ENCODE peak calls at places on chromosomes 5 and 9, in four cellular contexts. G, E, W and M are unnamed samples.

GRCh38 chr5:143086851-143087637 is 316.4 kb downstream of the NR3C1 start:
- DNase-seq in E (peak; percentile 44), G (peak; percentile 28), W (no peak), M (no peak)

GRCh38 chr5:143205386-143205785 is 198.1 kb downstream of the NR3C1 start:
- DNase-seq in G (peak; percentile 81), W (no peak), E (peak; percentile 94), M (peak; percentile 87)

GRCh38 chr9:87954230-87954629 is 20.1 kb downstream of the CDK20 start:
- DNase-seq in W (no peak), E (no peak), G (no peak), M (no peak)

GRCh38 chr5:93585753-93586385 is 2.8 kb downstream of the NR2F1 start:
- DNase-seq in G (no peak), W (no peak), E (peak; percentile 45), M (no peak)

GRCh38 chr5:157354825-157355224 is 88.9 kb downstream of the CYFIP2 start:
- DNase-seq in W (no peak), G (no peak), E (no peak), M (no peak)

GRCh38 chr5:2017540-2018389 is 135.0 kb upstream of the IRX4 start:
- DNase-seq in G (no peak), W (no peak), E (peak; percentile 10), M (no peak)

GRCh38 chr5:35854248-35854647 is 2.4 kb upstream of the IL7R start:
- DNase-seq in W (no peak), G (no peak), E (no peak), M (no peak)

GRCh38 chr9:84293001-84293798 is 47.4 kb downstream of the SLC28A3 start:
- DNase-seq in E (no peak), G (no peak), W (no peak), M (no peak)

GRCh38 chr9:88645172-88645868 is 110.3 kb downstream of the NXNL2 start:
- DNase-seq in G (no peak), W (no peak), E (peak; percentile 45), M (no peak)

GRCh38 chr9:73775757-73776156 is 624.1 kb downstream of the ANXA1 start:
- DNase-seq in G (no peak), E (no peak), W (no peak), M (no peak)

GRCh38 chr5:130541617-130542221 is 623.3 kb downstream of the HINT1 start:
- DNase-seq in W (no peak), E (no peak), G (peak; percentile 86), M (peak; percentile 75)

GRCh38 chr5:78065663-78066062 is 228.8 kb downstream of the AP3B1 start:
- DNase-seq in G (no peak), E (no peak), W (no peak), M (no peak)

GRCh38 chr9:106284300-106284699 is 578.7 kb upstream of the ZNF462 start:
- DNase-seq in W (no peak), G (no peak), E (no peak), M (no peak)

DNA sequence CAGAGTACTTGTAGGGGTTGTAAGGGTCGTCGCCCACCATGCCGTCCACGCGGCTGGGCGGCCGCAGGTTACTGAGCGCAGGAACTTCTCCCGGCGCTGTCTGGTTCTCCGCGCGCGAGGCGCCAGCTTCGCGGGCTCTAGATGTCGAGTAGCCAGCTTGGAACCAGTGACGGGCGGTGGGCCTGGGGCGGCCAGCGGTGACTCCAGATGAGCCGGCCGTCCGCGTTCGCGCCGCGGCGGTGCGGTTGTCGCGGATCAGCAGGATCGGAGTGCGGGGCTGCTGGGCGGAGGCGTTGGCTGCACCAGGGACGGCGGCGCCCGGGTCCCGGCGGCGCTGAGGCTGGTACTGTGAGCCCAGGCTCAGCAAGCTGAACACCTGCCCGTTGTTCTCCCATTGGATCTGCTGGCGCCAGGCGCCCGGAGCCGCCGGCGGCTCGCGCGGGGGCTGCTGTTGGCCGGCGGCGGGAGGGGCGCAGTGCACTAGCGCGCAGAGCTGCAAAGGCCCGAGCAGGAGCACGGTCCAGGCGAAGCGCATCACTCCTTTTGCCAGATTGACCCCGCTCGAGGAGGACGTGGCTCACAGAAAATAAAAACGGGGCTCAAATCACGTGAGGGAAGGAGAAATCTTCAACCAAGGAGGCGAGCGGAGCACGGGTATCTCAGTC is 476 bp downstream of the LOX start:
- DNase-seq in G (no peak), E (no peak), W (peak; percentile 64), M (no peak)
- H3K4me3 ChIP-seq in G (peak overlapping the region; percentile 77), E (peak overlapping the region; percentile 83), W (peak overlapping the region; percentile 62), M (peak overlapping the region; percentile 93)

DNA sequence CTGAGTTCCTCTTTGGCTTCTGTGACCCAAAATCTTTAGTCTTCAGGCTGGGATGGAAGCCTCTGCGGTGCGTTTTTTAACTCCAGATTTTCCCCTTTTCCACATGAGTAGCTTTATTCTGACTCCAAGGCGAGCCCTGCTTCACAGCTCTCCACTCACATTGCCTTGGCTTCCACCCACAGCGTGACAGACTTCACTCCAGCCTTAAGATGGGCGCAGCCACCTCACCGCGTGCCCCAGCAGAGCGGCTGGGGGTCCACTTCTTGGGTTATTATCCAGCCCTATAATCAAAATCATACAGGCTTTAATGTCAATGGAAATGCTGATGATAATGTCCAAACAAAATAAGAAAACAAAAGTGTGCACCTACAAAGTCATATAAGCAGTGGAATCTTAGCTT is 1.2 kb downstream of the EXOC3 start:
- DNase-seq in W (peak; percentile 46), G (no peak), E (no peak), M (no peak)
- H3K4me3 ChIP-seq in W (peak overlapping the region; percentile 91), G (peak overlapping the region; percentile 100), E (peak overlapping the region; percentile 82), M (peak overlapping the region; percentile 72)

DNA sequence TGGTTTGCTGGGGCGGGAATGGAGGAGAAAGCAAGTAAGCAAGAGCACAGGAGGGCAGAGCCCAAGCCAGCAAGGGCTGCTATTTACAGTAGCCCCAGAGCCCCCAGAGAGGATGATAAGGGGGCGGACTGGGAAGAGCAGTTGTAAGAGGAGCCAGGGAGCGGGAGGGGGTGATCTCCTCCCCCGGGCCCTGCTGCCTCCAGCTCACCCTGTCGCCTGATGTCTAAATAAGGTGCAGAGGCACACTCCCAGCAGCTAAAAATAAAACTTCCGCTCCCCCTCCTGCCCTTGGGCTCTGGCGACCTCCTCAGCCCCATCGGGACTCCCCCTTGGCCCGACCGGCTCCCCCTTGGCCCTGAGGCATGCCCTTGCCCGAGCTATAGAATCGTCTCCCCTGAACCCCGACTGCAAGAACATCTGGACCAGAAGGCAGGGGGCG is 14.4 kb upstream of the CCDC69 start:
- DNase-seq in G (no peak), E (no peak), W (no peak), M (no peak)
- H3K4me3 ChIP-seq in G (no peak overlapping the region), E (no peak overlapping the region), W (peak overlapping the region; percentile 17), M (no peak overlapping the region)

GRCh38 chr5:95866431-95867063 is 44.0 kb upstream of the GLRX start:
- DNase-seq in W (no peak), E (peak; percentile 65), G (no peak), M (no peak)

GRCh38 chr5:95862636-95863382 is 40.3 kb upstream of the GLRX start:
- DNase-seq in W (no peak), E (no peak), G (no peak), M (no peak)

GRCh38 chr5:95864944-95865504 is 42.5 kb upstream of the GLRX start:
- DNase-seq in G (no peak), E (peak; percentile 58), W (no peak), M (no peak)

GRCh38 chr5:95863383-95863757 is 40.8 kb upstream of the GLRX start:
- DNase-seq in E (peak; percentile 62), W (no peak), G (no peak), M (peak; percentile 84)

DNA sequence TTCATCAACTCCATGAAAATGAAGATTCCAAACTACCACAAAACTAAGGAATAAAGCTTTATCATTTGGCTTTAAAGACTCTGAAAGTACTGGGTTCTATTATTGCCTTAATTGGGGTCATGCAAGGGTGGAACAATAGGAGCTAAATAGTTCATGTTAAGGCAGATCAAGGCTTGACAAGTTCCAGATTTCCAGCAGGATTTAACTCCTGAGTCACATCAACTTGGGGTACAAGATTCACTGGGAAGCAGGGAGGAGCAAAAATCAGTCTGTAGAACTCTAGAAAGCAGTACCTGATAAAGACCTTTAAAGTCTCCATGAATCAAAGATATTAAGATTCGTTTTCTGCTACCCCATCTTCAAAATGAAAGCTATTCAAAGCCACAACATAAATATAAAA is 41.9 kb upstream of the GLRX start:
- DNase-seq in E (no peak), W (no peak), G (no peak), M (no peak)
- H3K4me3 ChIP-seq in E (no peak overlapping the region), W (no peak overlapping the region), G (no peak overlapping the region), M (no peak overlapping the region)

GRCh38 chr9:110050925-110051355 is 157.0 kb downstream of the C9orf152 start:
- DNase-seq in G (peak; percentile 77), E (peak; percentile 95), W (no peak), M (peak; percentile 88)
- H3K4me3 ChIP-seq in G (peak overlapping the region; percentile 99), E (peak overlapping the region; percentile 71), W (peak overlapping the region; percentile 70), M (peak overlapping the region; percentile 97)

GRCh38 chr5:151492729-151493128 is 45.3 kb downstream of the SLC36A1 start:
- DNase-seq in E (peak; percentile 87), W (no peak), G (no peak), M (peak; percentile 49)
- H3K4me3 ChIP-seq in E (no peak overlapping the region), W (no peak overlapping the region), G (no peak overlapping the region), M (no peak overlapping the region)